ENCODE peak calls at places on chromosomes 6 and 20, in four cellular contexts. K, O, W and S are unnamed samples.

GRCh38 chr6:119110601-119111548 is 32.4 kb upstream of the FAM184A start:
- DNase-seq in K (peak), O (peak), W (peak), S (peak)

GRCh38 chr20:61113731-61114130 is 138.3 kb upstream of the CDH4 start:
- DNase-seq in K (no peak), O (no peak), W (no peak), S (no peak)

GRCh38 chr20:61594198-61594597 is 342.1 kb downstream of the CDH4 start:
- DNase-seq in K (no peak), O (no peak), W (no peak), S (no peak)

GRCh38 chr6:5950448-5950847 is 56.3 kb downstream of the NRN1 start:
- DNase-seq in K (peak), O (no peak), W (no peak), S (no peak)

GRCh38 chr20:50467618-50468373 is 42.4 kb upstream of the PTPN1 start:
- DNase-seq in K (peak), O (peak), W (no peak), S (peak)

GRCh38 chr6:23180504-23181293 is 611.3 kb downstream of the HDGFL1 start:
- DNase-seq in K (no peak), O (no peak), W (no peak), S (no peak)

GRCh38 chr6:66883453-66883852 is 1176.4 kb upstream of the EYS start:
- DNase-seq in K (no peak), O (no peak), W (no peak), S (no peak)

GRCh38 chr6:157045831-157046454 is 268.8 kb downstream of the ARID1B start:
- DNase-seq in K (no peak), O (peak), W (no peak), S (peak)

GRCh38 chr20:10134176-10134575 is 84.5 kb upstream of the SNAP25 start:
- DNase-seq in K (no peak), O (no peak), W (no peak), S (no peak)

GRCh38 chr20:63617092-63617875 is 9.6 kb downstream of the GMEB2 start:
- DNase-seq in K (no peak), O (no peak), W (no peak), S (no peak)

GRCh38 chr20:62282877-62283503 is 19.8 kb upstream of the ADRM1 start:
- DNase-seq in K (no peak), O (no peak), W (no peak), S (no peak)

GRCh38 chr20:43322851-43323250 is 133.1 kb upstream of the PTPRT start:
- DNase-seq in K (peak), O (no peak), W (no peak), S (no peak)

GRCh38 chr20:20031790-20032189 is 14.6 kb downstream of the NAA20 start:
- DNase-seq in K (no peak), O (no peak), W (no peak), S (no peak)

GRCh38 chr20:20036756-20037155 is 15.5 kb downstream of the CRNKL1 start:
- DNase-seq in K (no peak), O (no peak), W (no peak), S (no peak)

GRCh38 chr20:20037960-20038359 is 14.3 kb downstream of the CRNKL1 start:
- DNase-seq in K (no peak), O (no peak), W (no peak), S (no peak)

GRCh38 chr20:20038586-20038985 is 13.7 kb downstream of the CRNKL1 start:
- DNase-seq in K (no peak), O (no peak), W (no peak), S (no peak)

GRCh38 chr20:20034486-20034885 is 17.3 kb downstream of the NAA20 start:
- DNase-seq in K (no peak), O (no peak), W (no peak), S (no peak)
- TF ChIP-seq TCF7L2 in K (no peak), O (no peak), W (no peak), S (no peak)

GRCh38 chr6:151762817-151763216 is 44.7 kb upstream of the ESR1 start:
- DNase-seq in K (no peak), O (no peak), W (no peak), S (no peak)

GRCh38 chr6:151763938-151764680 is 43.4 kb upstream of the ESR1 start:
- DNase-seq in K (peak), O (peak), W (peak), S (peak)

GRCh38 chr6:151765444-151765886 is 42.0 kb upstream of the ESR1 start:
- DNase-seq in K (peak), O (peak), W (peak), S (peak)

GRCh38 chr6:151760486-151760885 is 47.0 kb upstream of the ESR1 start:
- DNase-seq in K (no peak), O (no peak), W (no peak), S (no peak)

DNA sequence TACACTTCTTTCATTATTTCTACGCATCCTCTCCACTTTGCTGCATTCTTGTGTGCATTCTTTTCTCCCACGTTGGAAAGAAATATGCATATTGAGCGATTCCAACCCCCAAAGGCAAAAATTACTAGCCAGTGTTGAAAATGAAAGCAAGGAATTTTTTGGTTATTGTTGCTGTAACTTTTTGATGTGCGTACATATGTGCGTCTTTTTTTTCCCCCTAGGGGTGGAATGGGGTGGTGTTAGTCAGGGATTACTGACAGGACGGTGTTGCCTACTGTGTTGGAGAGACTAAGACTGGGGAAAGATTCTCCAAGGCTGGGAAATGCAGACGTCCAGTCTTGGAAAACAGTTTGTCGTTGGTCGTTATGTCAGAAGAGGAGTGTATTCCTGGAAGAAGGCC is 44.2 kb upstream of the ESR1 start:
- DNase-seq in K (peak), O (peak), W (no peak), S (no peak)
- TF ChIP-seq TCF7L2 in K (no peak), O (no peak), W (no peak), S (no peak)

DNA sequence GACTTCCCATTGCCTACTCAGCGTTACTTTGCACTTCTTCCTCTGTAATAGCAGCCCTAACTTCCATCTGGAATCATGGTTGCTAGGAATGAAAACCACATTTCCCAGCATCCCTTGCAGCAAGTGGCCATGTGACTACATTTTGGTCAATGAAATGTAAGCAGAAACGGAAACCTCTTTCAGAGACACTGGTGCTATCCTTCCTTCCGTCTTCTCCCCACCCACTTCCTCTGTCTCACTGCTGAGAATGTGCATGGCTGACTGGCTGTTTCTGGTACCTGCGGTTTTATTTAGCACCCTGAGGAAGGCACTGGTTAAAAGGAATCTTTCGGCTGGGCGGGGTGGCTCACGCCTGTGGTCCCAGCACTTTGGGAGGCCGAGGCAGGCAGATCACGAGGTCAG is 107.4 kb downstream of the SCML4 start:
- DNase-seq in K (peak), O (no peak), W (no peak), S (peak)
- TF ChIP-seq TCF7L2 in K (no peak), O (no peak), W (no peak), S (no peak)

GRCh38 chr20:51935003-51935358 is 132.7 kb upstream of the SALL4 start:
- DNase-seq in K (no peak), O (no peak), W (no peak), S (no peak)
- TF ChIP-seq TCF7L2 in K (no peak), O (no peak), W (no peak), S (no peak)

DNA sequence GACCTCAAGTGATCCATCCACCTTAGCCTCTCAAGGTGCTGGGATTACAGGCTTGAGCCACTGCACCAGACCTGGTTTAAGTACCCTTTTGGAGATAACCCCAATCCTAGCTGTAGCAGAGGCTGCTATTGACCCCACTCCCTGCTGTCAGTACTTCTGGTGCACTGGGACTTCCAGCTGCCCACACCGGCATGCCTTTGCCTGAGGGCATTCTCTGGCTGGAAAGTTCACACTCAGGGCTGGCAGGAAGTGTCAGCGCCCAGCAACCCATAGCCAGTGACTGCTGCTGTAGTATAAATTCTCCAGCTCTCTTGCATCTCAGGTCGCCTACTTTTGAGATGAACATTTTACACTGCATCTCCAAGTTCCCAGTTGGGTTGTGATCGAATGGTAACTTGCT is 75.3 kb downstream of the UTRN start:
- DNase-seq in K (no peak), O (no peak), W (no peak), S (no peak)
- TF ChIP-seq TCF7L2 in K (no peak), O (no peak), W (no peak), S (no peak)

GRCh38 chr20:54345817-54346216 is 129.6 kb upstream of the DOK5 start:
- DNase-seq in K (no peak), O (no peak), W (no peak), S (no peak)
- TF ChIP-seq TCF7L2 in K (no peak), O (no peak), W (no peak), S (no peak)

GRCh38 chr6:134312038-134312660 is 5.8 kb downstream of the SGK1 start:
- DNase-seq in K (no peak), O (no peak), W (no peak), S (no peak)
- TF ChIP-seq TCF7L2 in K (no peak), O (no peak), W (no peak), S (no peak)

GRCh38 chr6:141077355-141078333 is 1055.1 kb upstream of the GJE1 start:
- DNase-seq in K (no peak), O (peak), W (no peak), S (peak)
- TF ChIP-seq TCF7L2 in K (no peak), O (no peak), W (no peak), S (no peak)

DNA sequence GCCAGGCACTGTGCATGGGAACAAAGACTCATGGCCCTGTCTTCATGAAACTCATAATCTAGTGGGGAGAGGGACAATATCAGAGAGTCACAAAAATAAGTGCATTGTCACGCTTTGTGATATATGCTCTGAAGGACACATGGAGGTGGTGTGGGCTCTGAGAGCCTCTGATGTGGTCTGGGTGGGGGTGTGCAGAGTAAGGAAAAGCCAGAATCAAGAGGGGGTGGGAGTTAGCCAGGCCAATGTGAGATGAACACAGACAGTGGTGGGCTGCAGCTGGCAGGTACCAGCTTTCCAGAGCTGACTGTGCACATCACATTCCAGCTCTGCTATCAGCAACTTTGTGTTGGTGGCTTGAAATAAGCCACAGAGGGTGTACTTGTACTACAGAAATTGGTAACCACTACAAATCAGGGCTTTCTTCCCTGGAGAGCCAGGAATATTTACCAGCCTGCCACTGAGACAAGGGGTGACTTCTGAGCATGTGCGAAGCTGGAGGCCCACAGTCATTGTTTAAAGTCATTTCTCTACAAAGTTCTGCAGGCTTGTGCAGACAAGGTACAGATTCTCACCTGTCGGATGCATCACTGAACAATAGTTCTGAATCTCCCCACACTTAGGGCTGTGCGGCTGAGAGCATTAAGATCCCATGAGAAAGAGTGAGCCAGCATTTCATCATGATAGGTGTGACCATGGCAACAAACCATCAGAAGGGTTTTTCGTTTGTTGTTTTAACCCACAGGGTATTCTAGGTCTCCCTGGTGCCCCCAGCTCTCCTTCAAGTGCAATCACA is 292.6 kb downstream of the CDC5L start:
- DNase-seq in K (no peak), O (no peak), W (no peak), S (no peak)
- TF ChIP-seq TCF7L2 in K (no peak), O (no peak), W (no peak), S (no peak)

GRCh38 chr6:30889138-30889885 is 5.0 kb downstream of the DDR1 start:
- DNase-seq in K (no peak), O (no peak), W (no peak), S (no peak)

GRCh38 chr6:30889921-30890645 is 5.8 kb downstream of the DDR1 start:
- DNase-seq in K (no peak), O (no peak), W (no peak), S (no peak)

GRCh38 chr6:30887901-30888300 is 3.6 kb downstream of the DDR1 start:
- DNase-seq in K (no peak), O (no peak), W (no peak), S (no peak)

GRCh38 chr6:30886897-30887255 is 2.6 kb downstream of the DDR1 start:
- DNase-seq in K (peak), O (no peak), W (no peak), S (no peak)

GRCh38 chr6:30888472-30889137 is 4.3 kb downstream of the DDR1 start:
- DNase-seq in K (peak), O (no peak), W (no peak), S (no peak)
- TF ChIP-seq TCF7L2 in K (no peak), O (no peak), W (no peak), S (no peak)